ENCODE peak calls at places on chromosomes 13 and 19, in five cellular contexts. One of them, this sample, is unnamed. For H3K4me1 and H3K27me3, the result is how much of the 10 kb centered on the place peaks cover.

GRCh38 chr19:46731007-46731501 is 14.1 kb upstream of the PRKD2 start:
- DNase-seq in cardiac muscle cell: peak
- DNase-seq in uterus: no peak
- DNase-seq in GM23338: no peak
- DNase-seq in fibroblast of lung: peak
- DNase-seq in this sample: peak

GRCh38 chr13:40974460-40975407 is 44.4 kb downstream of the ELF1 start:
- DNase-seq in GM23338: peak
- DNase-seq in fibroblast of lung: peak
- DNase-seq in cardiac muscle cell: peak
- DNase-seq in uterus: no peak
- DNase-seq in this sample: no peak

GRCh38 chr19:36182612-36183454 is 30.6 kb upstream of the COX7A1 start:
- DNase-seq in GM23338: peak
- DNase-seq in cardiac muscle cell: peak
- DNase-seq in uterus: no peak
- DNase-seq in fibroblast of lung: no peak
- DNase-seq in this sample: no peak

GRCh38 chr13:31050486-31051400 is 111.0 kb downstream of the HSPH1 start:
- DNase-seq in GM23338: no peak
- DNase-seq in fibroblast of lung: no peak
- DNase-seq in cardiac muscle cell: peak
- DNase-seq in uterus: no peak
- DNase-seq in this sample: no peak

GRCh38 chr13:102769679-102770078 is 3.9 kb downstream of the TEX30 start:
- DNase-seq in cardiac muscle cell: peak
- DNase-seq in GM23338: no peak
- DNase-seq in fibroblast of lung: peak
- DNase-seq in uterus: no peak
- DNase-seq in this sample: no peak

GRCh38 chr19:45632468-45633196 is 6.6 kb downstream of the EML2 start:
- DNase-seq in uterus: peak
- DNase-seq in GM23338: peak
- DNase-seq in cardiac muscle cell: peak
- DNase-seq in fibroblast of lung: peak
- DNase-seq in this sample: peak

GRCh38 chr13:46831588-46832194 is 34.7 kb upstream of the ESD start:
- DNase-seq in uterus: peak
- DNase-seq in GM23338: peak
- DNase-seq in cardiac muscle cell: peak
- DNase-seq in fibroblast of lung: peak
- DNase-seq in this sample: peak

GRCh38 chr19:54435551-54436016 is 13.4 kb upstream of the LENG8 start:
- DNase-seq in fibroblast of lung: no peak
- DNase-seq in cardiac muscle cell: no peak
- DNase-seq in uterus: no peak
- DNase-seq in GM23338: peak
- DNase-seq in this sample: no peak

GRCh38 chr13:92463134-92463533 is 763.5 kb upstream of the GPC6 start:
- DNase-seq in GM23338: no peak
- DNase-seq in cardiac muscle cell: no peak
- DNase-seq in uterus: no peak
- DNase-seq in fibroblast of lung: no peak
- DNase-seq in this sample: no peak

GRCh38 chr19:50417138-50417849 is 1.4 kb upstream of the SPIB start:
- DNase-seq in fibroblast of lung: no peak
- DNase-seq in cardiac muscle cell: no peak
- DNase-seq in uterus: no peak
- DNase-seq in GM23338: peak
- DNase-seq in this sample: no peak

GRCh38 chr19:50416034-50416814 is 2.5 kb upstream of the SPIB start:
- DNase-seq in fibroblast of lung: no peak
- DNase-seq in GM23338: peak
- DNase-seq in uterus: no peak
- DNase-seq in cardiac muscle cell: no peak
- DNase-seq in this sample: no peak

GRCh38 chr19:50415661-50416033 is 3.1 kb upstream of the SPIB start:
- DNase-seq in cardiac muscle cell: no peak
- DNase-seq in uterus: no peak
- DNase-seq in fibroblast of lung: no peak
- DNase-seq in GM23338: peak
- DNase-seq in this sample: peak

GRCh38 chr19:50417850-50418185 is 920 bp upstream of the SPIB start:
- DNase-seq in cardiac muscle cell: no peak
- DNase-seq in GM23338: no peak
- DNase-seq in uterus: no peak
- DNase-seq in fibroblast of lung: no peak
- DNase-seq in this sample: no peak

GRCh38 chr19:50416815-50417137 is 2.0 kb upstream of the SPIB start:
- DNase-seq in uterus: no peak
- DNase-seq in cardiac muscle cell: no peak
- DNase-seq in fibroblast of lung: no peak
- DNase-seq in GM23338: no peak
- DNase-seq in this sample: no peak
- H3K4me1 ChIP-seq in uterus: under half
- H3K4me1 ChIP-seq in cardiac muscle cell: under half
- H3K4me1 ChIP-seq in fibroblast of lung: under half
- H3K4me1 ChIP-seq in GM23338: under half
- H3K4me1 ChIP-seq in this sample: under half

GRCh38 chr13:29563941-29564340 is 31.5 kb downstream of the SLC7A1 start:
- DNase-seq in GM23338: no peak
- DNase-seq in fibroblast of lung: no peak
- DNase-seq in uterus: no peak
- DNase-seq in cardiac muscle cell: no peak
- DNase-seq in this sample: no peak

GRCh38 chr13:29564828-29565227 is 30.7 kb downstream of the SLC7A1 start:
- DNase-seq in uterus: no peak
- DNase-seq in GM23338: no peak
- DNase-seq in cardiac muscle cell: no peak
- DNase-seq in fibroblast of lung: no peak
- DNase-seq in this sample: no peak

GRCh38 chr13:29566206-29566605 is 29.3 kb downstream of the SLC7A1 start:
- DNase-seq in uterus: no peak
- DNase-seq in cardiac muscle cell: no peak
- DNase-seq in GM23338: no peak
- DNase-seq in fibroblast of lung: no peak
- DNase-seq in this sample: no peak

GRCh38 chr13:29562762-29563161 is 32.7 kb downstream of the SLC7A1 start:
- DNase-seq in cardiac muscle cell: no peak
- DNase-seq in GM23338: no peak
- DNase-seq in fibroblast of lung: no peak
- DNase-seq in uterus: no peak
- DNase-seq in this sample: no peak

DNA sequence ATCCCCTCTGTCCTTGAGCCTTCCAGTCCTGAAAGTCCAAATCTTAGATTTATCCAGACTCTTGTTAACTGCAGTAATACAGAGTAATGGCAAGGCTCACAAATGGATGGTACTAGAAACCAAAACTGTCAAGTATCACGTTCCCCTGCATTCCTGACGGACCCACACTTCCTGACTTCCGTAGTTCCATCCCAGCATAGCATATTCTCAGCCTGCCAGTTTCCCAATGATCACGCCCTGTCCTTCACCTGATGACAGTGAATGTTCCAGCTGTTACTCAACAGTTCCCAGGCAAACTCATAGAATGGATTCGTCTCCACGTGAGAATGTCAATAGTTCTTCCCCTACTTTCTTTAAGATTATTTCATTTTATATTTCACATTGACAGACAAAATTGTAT is 33.6 kb downstream of the SLC7A1 start:
- DNase-seq in cardiac muscle cell: peak
- DNase-seq in GM23338: peak
- DNase-seq in uterus: no peak
- DNase-seq in fibroblast of lung: peak
- DNase-seq in this sample: no peak
- H3K27me3 ChIP-seq in cardiac muscle cell: under half
- H3K27me3 ChIP-seq in GM23338: under half
- H3K27me3 ChIP-seq in uterus: under half
- H3K27me3 ChIP-seq in fibroblast of lung: under half
- H3K27me3 ChIP-seq in this sample: under half

DNA sequence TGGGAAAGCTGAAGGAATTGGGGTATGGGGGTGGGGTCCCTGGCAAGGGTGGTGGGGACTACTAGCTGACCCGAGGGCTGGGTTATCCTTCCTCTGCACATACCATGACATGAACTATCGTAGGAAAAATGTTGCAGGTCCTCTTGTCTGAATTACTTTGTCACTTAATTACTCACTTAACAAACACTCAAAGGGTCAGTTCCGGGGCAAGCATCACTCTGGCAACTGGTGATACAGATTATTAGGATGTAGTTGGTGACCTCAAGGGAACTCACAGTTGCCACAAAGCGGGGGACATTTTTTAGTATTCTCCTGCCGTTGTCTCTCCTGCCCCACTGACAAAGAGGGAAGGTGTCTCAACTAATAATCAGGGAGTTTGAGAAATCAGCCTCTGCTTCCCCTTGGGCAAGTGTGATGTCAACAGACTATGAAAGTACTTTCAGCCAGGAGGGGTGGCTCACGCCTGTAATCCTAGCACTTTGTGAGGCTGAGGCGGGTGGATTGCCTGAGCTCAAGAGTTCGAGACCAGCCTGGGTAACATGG is 10.4 kb downstream of the DNAJB1 start:
- DNase-seq in GM23338: no peak
- DNase-seq in cardiac muscle cell: peak
- DNase-seq in uterus: no peak
- DNase-seq in fibroblast of lung: peak
- DNase-seq in this sample: no peak
- H3K27ac ChIP-seq in GM23338: no peak
- H3K27ac ChIP-seq in cardiac muscle cell: no peak
- H3K27ac ChIP-seq in uterus: no peak
- H3K27ac ChIP-seq in fibroblast of lung: peak
- H3K27ac ChIP-seq in this sample: no peak

GRCh38 chr19:11198175-11198534 is 810 bp upstream of the KANK2 start:
- DNase-seq in GM23338: no peak
- DNase-seq in fibroblast of lung: no peak
- DNase-seq in cardiac muscle cell: no peak
- DNase-seq in uterus: no peak
- DNase-seq in this sample: no peak
- H3K4me1 ChIP-seq in GM23338: under half
- H3K4me1 ChIP-seq in fibroblast of lung: under half
- H3K4me1 ChIP-seq in cardiac muscle cell: under half
- H3K4me1 ChIP-seq in uterus: under half
- H3K4me1 ChIP-seq in this sample: under half

DNA sequence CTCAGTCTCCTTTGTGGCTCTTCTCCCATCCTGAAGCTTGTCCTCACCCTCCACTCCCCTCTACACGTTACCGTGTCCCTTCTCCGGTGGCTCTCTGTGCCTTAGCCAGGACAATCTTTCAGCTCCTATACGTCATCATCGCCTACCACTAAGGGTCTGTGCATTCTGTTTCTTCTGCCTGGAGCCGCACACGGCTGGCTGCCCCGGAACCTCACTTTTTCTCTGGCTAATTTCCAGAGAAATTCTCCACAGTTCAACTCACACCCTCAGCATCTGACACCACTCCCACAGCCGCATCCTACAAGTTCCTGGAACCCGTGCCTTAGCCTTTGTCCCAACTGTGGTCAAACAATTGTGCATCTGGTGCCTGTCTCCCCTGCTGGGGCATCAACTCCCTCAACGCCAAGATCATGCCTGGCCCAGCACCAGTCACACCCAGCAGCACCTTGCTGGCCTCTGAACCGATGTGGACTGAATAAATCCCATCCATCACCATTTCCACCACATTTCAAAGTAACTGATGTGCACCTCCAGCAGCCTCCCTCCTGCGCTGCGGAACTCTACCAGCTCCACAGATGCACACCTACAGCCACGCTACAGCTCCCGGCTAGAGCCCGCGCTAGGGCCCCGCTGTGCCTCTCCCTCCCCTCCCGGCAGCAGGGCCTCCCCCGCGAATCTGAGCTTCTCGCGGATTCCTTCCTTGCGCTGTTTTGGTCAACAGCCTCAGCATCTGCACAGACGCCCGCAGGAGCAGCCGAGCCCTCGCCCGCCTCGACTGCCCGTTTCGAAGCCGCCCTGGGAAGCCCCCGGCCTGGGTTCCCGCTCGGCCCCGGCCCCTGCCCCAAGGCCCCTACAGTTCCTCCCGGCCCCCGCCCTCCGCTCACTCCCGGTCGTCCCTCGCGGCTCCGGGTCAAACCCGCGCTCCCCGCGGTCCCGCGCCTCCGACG is 689 bp downstream of the DCUN1D2 start:
- DNase-seq in uterus: no peak
- DNase-seq in GM23338: peak
- DNase-seq in fibroblast of lung: peak
- DNase-seq in cardiac muscle cell: peak
- DNase-seq in this sample: no peak
- H3K27me3 ChIP-seq in uterus: under half
- H3K27me3 ChIP-seq in GM23338: under half
- H3K27me3 ChIP-seq in fibroblast of lung: under half
- H3K27me3 ChIP-seq in cardiac muscle cell: under half
- H3K27me3 ChIP-seq in this sample: under half

GRCh38 chr19:11181488-11181887 is 15.9 kb downstream of the KANK2 start:
- DNase-seq in fibroblast of lung: no peak
- DNase-seq in GM23338: no peak
- DNase-seq in cardiac muscle cell: no peak
- DNase-seq in uterus: no peak
- DNase-seq in this sample: no peak
- H3K27ac ChIP-seq in fibroblast of lung: no peak
- H3K27ac ChIP-seq in GM23338: no peak
- H3K27ac ChIP-seq in cardiac muscle cell: no peak
- H3K27ac ChIP-seq in uterus: peak
- H3K27ac ChIP-seq in this sample: peak

GRCh38 chr19:2618611-2619010 is 83.9 kb downstream of the GNG7 start:
- DNase-seq in cardiac muscle cell: peak
- DNase-seq in fibroblast of lung: peak
- DNase-seq in uterus: no peak
- DNase-seq in GM23338: no peak
- DNase-seq in this sample: no peak

GRCh38 chr19:2616741-2617392 is 85.6 kb downstream of the GNG7 start:
- DNase-seq in uterus: no peak
- DNase-seq in cardiac muscle cell: no peak
- DNase-seq in GM23338: no peak
- DNase-seq in fibroblast of lung: no peak
- DNase-seq in this sample: peak

GRCh38 chr19:2613507-2614295 is 88.8 kb downstream of the GNG7 start:
- DNase-seq in GM23338: peak
- DNase-seq in fibroblast of lung: peak
- DNase-seq in uterus: no peak
- DNase-seq in cardiac muscle cell: peak
- DNase-seq in this sample: peak

GRCh38 chr19:2617393-2618165 is 84.9 kb downstream of the GNG7 start:
- DNase-seq in GM23338: no peak
- DNase-seq in fibroblast of lung: no peak
- DNase-seq in uterus: no peak
- DNase-seq in cardiac muscle cell: no peak
- DNase-seq in this sample: no peak

GRCh38 chr19:2615782-2616181 is 86.7 kb downstream of the GNG7 start:
- DNase-seq in cardiac muscle cell: no peak
- DNase-seq in GM23338: no peak
- DNase-seq in fibroblast of lung: no peak
- DNase-seq in uterus: no peak
- DNase-seq in this sample: no peak
- H3K4me1 ChIP-seq in cardiac muscle cell: under half
- H3K4me1 ChIP-seq in GM23338: under half
- H3K4me1 ChIP-seq in fibroblast of lung: under half
- H3K4me1 ChIP-seq in uterus: under half
- H3K4me1 ChIP-seq in this sample: under half